ENCODE peak calls at places on chromosomes 4 and X, in nine cellular contexts. Q, F, E, M, O, Z, A, P and T are unnamed samples.

GRCh38 chr4:1611501-1611870 is 72.6 kb downstream of the FAM53A start:
- DNase-seq in Q (no peak), F (no peak), E (no peak), M (no peak), O (no peak), Z (peak; percentile 62), A (no peak), P (no peak), T (no peak)

GRCh38 chr4:114807759-114808404 is 209.3 kb downstream of the UGT8 start:
- DNase-seq in Q (peak; percentile 28), F (no peak), E (peak; percentile 4), M (peak; percentile 70), O (no peak), Z (no peak), A (peak; percentile 83), P (peak; percentile 65), T (no peak)

GRCh38 chr4:85414972-85415371 is 60.0 kb upstream of the ARHGAP24 start:
- DNase-seq in Q (no peak), F (no peak), E (no peak), M (no peak), O (no peak), Z (no peak), A (no peak), P (no peak), T (no peak)

GRCh38 chr4:54281060-54281781 is 52.1 kb downstream of the PDGFRA start:
- DNase-seq in Q (peak; percentile 95), F (peak; percentile 95), E (peak; percentile 84), M (no peak), O (peak; percentile 80), Z (no peak), A (no peak), P (no peak), T (peak; percentile 76)

GRCh38 chrX:7570432-7571009 is 272.4 kb upstream of the VCX start:
- DNase-seq in Q (no peak), F (no peak), E (no peak), M (no peak), O (no peak), Z (no peak), A (no peak), P (no peak), T (no peak)

GRCh38 chr4:71944956-71945355 is 86.8 kb upstream of the NPFFR2 start:
- DNase-seq in Q (peak; percentile 39), F (no peak), E (peak; percentile 2), M (no peak), O (no peak), Z (no peak), A (no peak), P (no peak), T (no peak)

GRCh38 chr4:126038492-126039236 is 723.9 kb downstream of the FAT4 start:
- DNase-seq in Q (no peak), F (no peak), E (no peak), M (no peak), O (no peak), Z (no peak), A (no peak), P (no peak), T (no peak)

GRCh38 chr4:132383571-132384199 is 765.4 kb upstream of the PCDH10 start:
- DNase-seq in Q (no peak), F (peak; percentile 38), E (no peak), M (no peak), O (no peak), Z (no peak), A (no peak), P (no peak), T (no peak)

GRCh38 chrX:17456526-17456925 is 81.5 kb downstream of the NHS start:
- DNase-seq in Q (no peak), F (no peak), E (no peak), M (no peak), O (no peak), Z (no peak), A (peak; percentile 48), P (no peak), T (no peak)

GRCh38 chr4:137531121-137531520 is 1.2 kb downstream of the PCDH18 start:
- DNase-seq in Q (peak; percentile 78), F (no peak), E (peak; percentile 50), M (no peak), O (no peak), Z (no peak), A (peak; percentile 50), P (no peak), T (no peak)

GRCh38 chr4:141375855-141376254 is 155.2 kb downstream of the ZNF330 start:
- DNase-seq in Q (peak; percentile 67), F (peak; percentile 55), E (peak; percentile 57), M (no peak), O (peak; percentile 28), Z (no peak), A (peak; percentile 74), P (no peak), T (no peak)
- TF ChIP-seq CTCF in Q (peak; percentile 45), F (peak; percentile 78), E (peak; percentile 78), M (no peak), O (peak; percentile 23), Z (peak; percentile 7), A (no peak), P (peak; percentile 39), T (no peak)

DNA sequence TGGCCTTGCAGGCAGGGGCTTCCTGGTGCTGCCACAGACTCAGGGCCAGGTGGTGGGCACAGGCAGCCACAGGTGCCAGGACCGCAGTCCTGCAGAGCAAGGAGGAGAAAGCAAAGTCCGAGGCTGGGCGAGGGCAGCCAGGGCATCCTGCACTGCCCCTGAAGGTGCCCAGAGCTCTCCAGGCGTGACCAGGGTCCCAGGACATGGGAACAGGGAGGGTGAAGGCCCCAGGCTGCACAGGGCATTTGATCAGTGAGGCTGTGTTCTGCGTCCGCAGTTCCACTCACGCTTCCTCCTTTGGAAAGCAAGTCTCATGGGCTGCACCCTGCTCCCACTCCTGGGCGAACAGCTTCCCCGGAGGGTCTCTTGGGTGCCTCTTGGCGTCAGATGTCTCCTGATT is 3.0 kb downstream of the SH3TC1 start:
- DNase-seq in Q (no peak), F (no peak), E (no peak), M (no peak), O (no peak), Z (no peak), A (no peak), P (no peak), T (no peak)
- H3K4me3 ChIP-seq in Q (no peak overlapping the region), F (no peak overlapping the region), E (no peak overlapping the region), M (no peak overlapping the region), O (peak overlapping the region; percentile 49), Z (peak overlapping the region; percentile 62), A (no peak overlapping the region), P (no peak overlapping the region), T (no peak overlapping the region)

DNA sequence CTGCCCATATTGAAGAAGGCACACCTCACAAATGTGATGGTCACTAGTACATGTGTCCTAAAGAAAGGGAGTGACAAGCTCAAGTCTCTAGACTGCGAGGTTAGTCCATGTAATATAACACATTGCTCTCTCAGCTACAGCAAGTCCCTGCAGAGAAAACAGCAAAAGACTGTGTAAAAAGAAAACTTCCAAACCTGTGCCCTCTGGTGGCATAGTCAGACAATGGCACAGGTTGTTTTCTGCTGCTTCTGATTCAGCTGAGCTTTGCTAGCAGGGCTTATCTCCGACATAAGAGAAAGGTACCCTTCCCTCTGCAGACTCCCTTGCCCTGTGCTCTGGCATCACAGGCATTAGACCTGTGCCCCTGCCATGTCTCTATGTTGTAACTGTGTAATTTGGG is 1.4 kb upstream of the SERPINA7 start:
- DNase-seq in Q (peak; percentile 1), F (no peak), E (peak; percentile 5), M (peak; percentile 50), O (no peak), Z (no peak), A (peak; percentile 49), P (no peak), T (no peak)
- TF ChIP-seq CTCF in Q (peak; percentile 29), F (no peak), E (peak; percentile 45), M (peak; percentile 49), O (peak; percentile 36), Z (no peak), A (peak; percentile 50), P (peak; percentile 42), T (no peak)

DNA sequence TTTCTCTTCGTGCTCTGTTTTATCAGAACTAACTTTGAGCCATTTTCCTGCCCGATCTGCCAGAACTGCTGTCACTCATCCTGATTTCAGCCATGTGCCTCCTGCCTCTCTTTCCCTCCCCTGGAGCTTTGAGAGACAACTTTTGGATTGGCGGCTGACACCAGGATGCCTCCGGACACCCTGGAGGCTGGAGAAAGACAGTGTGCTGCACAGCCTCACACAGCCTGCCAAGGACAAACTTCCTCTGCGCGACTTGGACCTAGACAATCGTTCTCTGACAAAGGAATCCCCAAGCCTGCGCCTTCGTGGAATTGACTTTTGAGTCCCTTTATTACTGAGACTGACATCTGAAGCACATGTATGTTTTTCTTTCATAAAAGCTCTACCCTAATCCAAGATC is 10.8 kb upstream of the LDB2 start:
- DNase-seq in Q (no peak), F (no peak), E (no peak), M (no peak), O (no peak), Z (no peak), A (no peak), P (no peak), T (no peak)
- H3K4me3 ChIP-seq in Q (no peak overlapping the region), F (no peak overlapping the region), E (no peak overlapping the region), M (no peak overlapping the region), O (no peak overlapping the region), Z (no peak overlapping the region), A (no peak overlapping the region), P (no peak overlapping the region), T (no peak overlapping the region)

GRCh38 chrX:40920351-40920750 is 164.9 kb upstream of the USP9X start:
- DNase-seq in Q (no peak), F (no peak), E (no peak), M (no peak), O (no peak), Z (no peak), A (no peak), P (no peak), T (no peak)

GRCh38 chrX:40928076-40928475 is 157.2 kb upstream of the USP9X start:
- DNase-seq in Q (no peak), F (no peak), E (no peak), M (no peak), O (no peak), Z (no peak), A (no peak), P (no peak), T (no peak)

DNA sequence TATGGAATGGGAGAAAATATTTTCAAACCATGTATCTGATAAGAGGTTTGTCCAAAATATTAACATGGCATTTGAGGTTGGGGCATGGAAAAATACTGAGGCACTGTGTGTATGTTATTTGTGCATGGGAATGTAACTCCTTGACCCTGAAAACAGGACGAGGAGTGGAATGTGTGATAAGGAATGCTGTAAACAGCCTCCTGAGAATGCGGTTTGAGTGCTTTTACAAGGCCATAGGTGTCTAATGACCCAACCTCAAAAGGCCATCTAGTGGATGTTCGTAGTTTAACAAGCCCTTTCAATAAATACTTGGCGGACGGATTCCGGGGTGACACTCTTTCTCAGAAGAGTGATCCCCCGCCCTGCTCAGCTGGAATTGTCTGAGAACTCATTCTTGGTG is 162.9 kb upstream of the USP9X start:
- DNase-seq in Q (peak; percentile 63), F (no peak), E (peak; percentile 76), M (peak; percentile 55), O (no peak), Z (no peak), A (peak; percentile 83), P (peak; percentile 13), T (no peak)
- TF ChIP-seq CTCF in Q (peak; percentile 53), F (peak; percentile 36), E (peak; percentile 49), M (peak; percentile 37), O (peak; percentile 27), Z (peak; percentile 19), A (peak; percentile 75), P (peak; percentile 50), T (no peak)

GRCh38 chr4:142414336-142414945 is 431.7 kb downstream of the INPP4B start:
- DNase-seq in Q (no peak), F (no peak), E (no peak), M (no peak), O (no peak), Z (no peak), A (no peak), P (no peak), T (no peak)
- H3K4me3 ChIP-seq in Q (no peak overlapping the region), F (no peak overlapping the region), E (no peak overlapping the region), M (no peak overlapping the region), O (no peak overlapping the region), Z (no peak overlapping the region), A (no peak overlapping the region), P (no peak overlapping the region), T (no peak overlapping the region)